ENCODE peak calls at places on chromosomes 13 and 19, in nine cellular contexts. One of them, this sample, is unnamed.
A peak's percentile ranks its signal among the peaks of the same experiment; 100 is the strongest.

GRCh38 chr13:44303681-44304432 is 69.8 kb upstream of the SERP2 start:
- DNase-seq in PC-3: no peak
- DNase-seq in HCT116: no peak
- DNase-seq in SK-N-SH: peak; percentile 9
- DNase-seq in GM23248: no peak
- DNase-seq in hepatocyte: peak; percentile 36
- DNase-seq in OCI-LY7: no peak
- DNase-seq in MM.1S: no peak
- DNase-seq in neural progenitor cell: no peak
- DNase-seq in this sample: no peak

GRCh38 chr13:73440296-73440895 is 381.6 kb downstream of the KLF5 start:
- DNase-seq in HCT116: peak; percentile 39
- DNase-seq in GM23248: peak; percentile 16
- DNase-seq in OCI-LY7: peak; percentile 25
- DNase-seq in PC-3: no peak
- DNase-seq in hepatocyte: no peak
- DNase-seq in MM.1S: no peak
- DNase-seq in SK-N-SH: no peak
- DNase-seq in neural progenitor cell: peak; percentile 27
- DNase-seq in this sample: peak; percentile 54

GRCh38 chr13:94233831-94234230 is 245.7 kb downstream of the DCT start:
- DNase-seq in HCT116: no peak
- DNase-seq in MM.1S: no peak
- DNase-seq in OCI-LY7: no peak
- DNase-seq in PC-3: no peak
- DNase-seq in hepatocyte: no peak
- DNase-seq in neural progenitor cell: no peak
- DNase-seq in SK-N-SH: no peak
- DNase-seq in GM23248: no peak
- DNase-seq in this sample: no peak

GRCh38 chr13:100210966-100211710 is 122.2 kb downstream of the PCCA start:
- DNase-seq in OCI-LY7: no peak
- DNase-seq in PC-3: no peak
- DNase-seq in neural progenitor cell: no peak
- DNase-seq in HCT116: no peak
- DNase-seq in hepatocyte: no peak
- DNase-seq in SK-N-SH: no peak
- DNase-seq in GM23248: peak; percentile 35
- DNase-seq in MM.1S: no peak
- DNase-seq in this sample: no peak

GRCh38 chr13:91358384-91358776 is 10.9 kb downstream of the MIR17HG start:
- DNase-seq in PC-3: no peak
- DNase-seq in OCI-LY7: peak; percentile 86
- DNase-seq in hepatocyte: no peak
- DNase-seq in neural progenitor cell: no peak
- DNase-seq in SK-N-SH: no peak
- DNase-seq in MM.1S: no peak
- DNase-seq in GM23248: no peak
- DNase-seq in HCT116: no peak
- DNase-seq in this sample: no peak

GRCh38 chr13:93249259-93249917 is 22.8 kb downstream of the GPC6 start:
- DNase-seq in hepatocyte: peak; percentile 49
- DNase-seq in MM.1S: no peak
- DNase-seq in GM23248: peak; percentile 88
- DNase-seq in HCT116: no peak
- DNase-seq in PC-3: peak; percentile 85
- DNase-seq in SK-N-SH: no peak
- DNase-seq in OCI-LY7: no peak
- DNase-seq in neural progenitor cell: no peak
- DNase-seq in this sample: no peak

GRCh38 chr13:31119966-31120733 is 41.6 kb downstream of the HSPH1 start:
- DNase-seq in PC-3: no peak
- DNase-seq in GM23248: no peak
- DNase-seq in hepatocyte: no peak
- DNase-seq in MM.1S: no peak
- DNase-seq in OCI-LY7: no peak
- DNase-seq in HCT116: no peak
- DNase-seq in neural progenitor cell: no peak
- DNase-seq in SK-N-SH: no peak
- DNase-seq in this sample: peak; percentile 15

GRCh38 chr13:107370036-107370785 is 802.3 kb upstream of the ARGLU1 start:
- DNase-seq in PC-3: peak; percentile 50
- DNase-seq in GM23248: peak; percentile 88
- DNase-seq in OCI-LY7: no peak
- DNase-seq in HCT116: no peak
- DNase-seq in SK-N-SH: no peak
- DNase-seq in hepatocyte: no peak
- DNase-seq in neural progenitor cell: no peak
- DNase-seq in MM.1S: no peak
- DNase-seq in this sample: no peak

GRCh38 chr19:58475714-58476497 is at the start of gene ZNF446:
- DNase-seq in PC-3: peak; percentile 98
- DNase-seq in HCT116: peak; percentile 95
- DNase-seq in neural progenitor cell: peak; percentile 98
- DNase-seq in GM23248: peak; percentile 99
- DNase-seq in OCI-LY7: peak; percentile 97
- DNase-seq in SK-N-SH: peak; percentile 94
- DNase-seq in MM.1S: peak; percentile 96
- DNase-seq in hepatocyte: peak; percentile 97
- DNase-seq in this sample: peak; percentile 98
- TF ChIP-seq EZH2phosphoT487 in PC-3: no peak
- TF ChIP-seq EZH2phosphoT487 in HCT116: no peak
- TF ChIP-seq EZH2phosphoT487 in neural progenitor cell: no peak
- TF ChIP-seq EZH2phosphoT487 in GM23248: no peak
- TF ChIP-seq EZH2phosphoT487 in OCI-LY7: no peak
- TF ChIP-seq EZH2phosphoT487 in SK-N-SH: no peak
- TF ChIP-seq EZH2phosphoT487 in MM.1S: no peak
- TF ChIP-seq EZH2phosphoT487 in hepatocyte: no peak
- TF ChIP-seq EZH2phosphoT487 in this sample: no peak

DNA sequence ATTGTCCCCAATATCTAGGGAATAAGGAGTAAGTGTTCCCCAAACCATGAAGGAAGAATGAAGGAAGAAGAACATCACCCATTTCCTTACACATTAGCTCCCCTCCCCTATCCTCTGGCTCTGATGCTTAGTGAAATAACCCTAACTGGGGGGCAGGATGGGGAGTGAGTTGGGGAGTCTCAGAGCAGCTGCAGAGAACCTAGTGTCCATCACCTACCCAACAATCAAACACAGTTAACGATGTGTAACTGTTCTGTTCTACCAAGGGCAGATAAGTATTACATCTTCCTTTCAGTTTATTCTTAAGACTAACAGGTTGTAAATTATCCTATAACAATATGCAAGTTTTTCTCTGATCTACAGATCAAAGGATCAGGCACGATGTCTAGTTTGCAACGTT is 12.8 kb downstream of the ELF1 start:
- DNase-seq in HCT116: no peak
- DNase-seq in GM23248: no peak
- DNase-seq in OCI-LY7: peak; percentile 65
- DNase-seq in PC-3: no peak
- DNase-seq in MM.1S: no peak
- DNase-seq in hepatocyte: no peak
- DNase-seq in neural progenitor cell: no peak
- DNase-seq in SK-N-SH: no peak
- DNase-seq in this sample: no peak
- H3K4me3 ChIP-seq in HCT116: no peak overlapping the region
- H3K4me3 ChIP-seq in GM23248: no peak overlapping the region
- H3K4me3 ChIP-seq in OCI-LY7: peak overlapping the region; percentile 64
- H3K4me3 ChIP-seq in PC-3: no peak overlapping the region
- H3K4me3 ChIP-seq in MM.1S: peak overlapping the region; percentile 22
- H3K4me3 ChIP-seq in hepatocyte: no peak overlapping the region
- H3K4me3 ChIP-seq in neural progenitor cell: no peak overlapping the region
- H3K4me3 ChIP-seq in SK-N-SH: no peak overlapping the region
- H3K4me3 ChIP-seq in this sample: no peak overlapping the region

GRCh38 chr19:13764101-13764807 is at the start of gene MRI1:
- DNase-seq in GM23248: peak; percentile 82
- DNase-seq in SK-N-SH: peak; percentile 97
- DNase-seq in MM.1S: peak; percentile 66
- DNase-seq in OCI-LY7: peak; percentile 61
- DNase-seq in HCT116: no peak
- DNase-seq in PC-3: peak; percentile 55
- DNase-seq in neural progenitor cell: peak; percentile 65
- DNase-seq in hepatocyte: peak; percentile 75
- DNase-seq in this sample: peak; percentile 67

GRCh38 chr19:13766095-13766481 is 1.8 kb downstream of the MRI1 start:
- DNase-seq in OCI-LY7: no peak
- DNase-seq in MM.1S: no peak
- DNase-seq in PC-3: no peak
- DNase-seq in HCT116: no peak
- DNase-seq in hepatocyte: no peak
- DNase-seq in GM23248: no peak
- DNase-seq in neural progenitor cell: no peak
- DNase-seq in SK-N-SH: no peak
- DNase-seq in this sample: no peak

GRCh38 chr19:13763300-13763699 is 1.0 kb upstream of the MRI1 start:
- DNase-seq in MM.1S: no peak
- DNase-seq in SK-N-SH: no peak
- DNase-seq in HCT116: no peak
- DNase-seq in OCI-LY7: no peak
- DNase-seq in hepatocyte: no peak
- DNase-seq in neural progenitor cell: no peak
- DNase-seq in GM23248: no peak
- DNase-seq in PC-3: no peak
- DNase-seq in this sample: no peak

GRCh38 chr19:13764821-13765394 is 586 bp downstream of the MRI1 start:
- DNase-seq in HCT116: no peak
- DNase-seq in SK-N-SH: peak; percentile 74
- DNase-seq in PC-3: peak; percentile 23
- DNase-seq in OCI-LY7: no peak
- DNase-seq in hepatocyte: peak; percentile 54
- DNase-seq in neural progenitor cell: peak; percentile 46
- DNase-seq in MM.1S: no peak
- DNase-seq in GM23248: peak; percentile 62
- DNase-seq in this sample: peak; percentile 58

GRCh38 chr19:13765395-13766094 is 1.2 kb downstream of the MRI1 start:
- DNase-seq in GM23248: peak; percentile 47
- DNase-seq in hepatocyte: peak; percentile 23
- DNase-seq in SK-N-SH: peak; percentile 52
- DNase-seq in PC-3: peak; percentile 35
- DNase-seq in neural progenitor cell: no peak
- DNase-seq in OCI-LY7: no peak
- DNase-seq in MM.1S: no peak
- DNase-seq in HCT116: no peak
- DNase-seq in this sample: peak; percentile 52
- TF ChIP-seq EZH2phosphoT487 in GM23248: no peak
- TF ChIP-seq EZH2phosphoT487 in hepatocyte: no peak
- TF ChIP-seq EZH2phosphoT487 in SK-N-SH: no peak
- TF ChIP-seq EZH2phosphoT487 in PC-3: no peak
- TF ChIP-seq EZH2phosphoT487 in neural progenitor cell: no peak
- TF ChIP-seq EZH2phosphoT487 in OCI-LY7: no peak
- TF ChIP-seq EZH2phosphoT487 in MM.1S: no peak
- TF ChIP-seq EZH2phosphoT487 in HCT116: no peak
- TF ChIP-seq EZH2phosphoT487 in this sample: no peak

DNA sequence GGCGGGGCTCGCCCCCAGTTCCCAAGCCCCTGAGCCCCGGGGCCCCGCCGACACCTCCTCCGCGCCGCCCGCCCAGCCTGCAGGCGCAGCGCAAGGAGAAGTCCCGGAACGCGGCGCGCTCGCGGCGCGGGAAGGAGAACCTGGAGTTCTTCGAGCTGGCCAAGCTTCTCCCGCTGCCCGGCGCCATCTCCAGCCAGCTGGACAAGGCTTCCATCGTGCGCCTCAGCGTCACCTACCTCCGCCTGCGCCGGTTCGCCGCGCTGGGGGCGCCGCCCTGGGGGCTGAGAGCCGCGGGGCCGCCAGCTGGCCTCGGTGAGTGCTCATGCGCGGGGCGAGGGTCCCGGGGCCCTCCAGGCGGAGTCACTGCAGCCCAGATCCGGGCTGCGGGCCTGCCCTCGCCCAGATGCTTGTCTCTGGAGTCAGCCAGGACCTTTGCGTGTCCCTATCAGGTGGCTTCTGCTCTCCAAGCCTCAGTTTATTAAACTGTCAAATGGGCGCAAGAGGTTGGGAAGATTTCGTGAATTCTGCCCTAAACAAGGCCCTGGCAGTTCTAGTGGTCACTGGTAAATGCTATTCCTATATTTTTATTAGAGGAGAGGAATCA is 2.0 kb downstream of the NPAS1 start:
- DNase-seq in HCT116: no peak
- DNase-seq in SK-N-SH: peak; percentile 69
- DNase-seq in GM23248: peak; percentile 57
- DNase-seq in hepatocyte: peak; percentile 44
- DNase-seq in MM.1S: no peak
- DNase-seq in neural progenitor cell: peak; percentile 69
- DNase-seq in PC-3: no peak
- DNase-seq in OCI-LY7: no peak
- DNase-seq in this sample: peak; percentile 77
- H3K4me3 ChIP-seq in HCT116: peak overlapping the region; percentile 63
- H3K4me3 ChIP-seq in SK-N-SH: peak overlapping the region; percentile 35
- H3K4me3 ChIP-seq in GM23248: peak overlapping the region; percentile 74
- H3K4me3 ChIP-seq in hepatocyte: no peak overlapping the region
- H3K4me3 ChIP-seq in MM.1S: no peak overlapping the region
- H3K4me3 ChIP-seq in neural progenitor cell: peak overlapping the region; percentile 44
- H3K4me3 ChIP-seq in PC-3: peak overlapping the region; percentile 42
- H3K4me3 ChIP-seq in OCI-LY7: no peak overlapping the region
- H3K4me3 ChIP-seq in this sample: peak overlapping the region; percentile 62

DNA sequence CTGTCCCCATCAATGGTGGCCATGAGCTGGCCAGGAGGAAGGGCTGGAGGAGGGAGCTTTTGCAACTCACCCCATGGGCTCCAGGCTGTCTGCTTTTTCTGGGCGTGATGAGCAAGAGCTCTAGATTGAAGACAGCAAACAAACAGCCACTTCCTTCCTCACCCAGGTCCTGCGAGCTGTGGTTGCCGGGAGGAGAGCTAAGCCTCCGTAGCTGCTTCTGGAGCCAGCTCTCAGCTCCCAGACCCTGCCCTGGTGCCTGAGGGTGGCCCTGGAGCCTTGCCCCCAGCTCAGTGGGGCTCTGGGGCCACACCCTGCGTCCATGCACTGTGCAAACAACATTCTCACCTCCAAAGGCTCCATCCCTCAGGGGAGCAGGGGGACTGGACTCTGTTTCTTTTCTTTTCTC is 6.2 kb downstream of the MYO1F start:
- DNase-seq in PC-3: peak; percentile 87
- DNase-seq in GM23248: peak; percentile 92
- DNase-seq in MM.1S: peak; percentile 53
- DNase-seq in SK-N-SH: no peak
- DNase-seq in hepatocyte: no peak
- DNase-seq in OCI-LY7: no peak
- DNase-seq in neural progenitor cell: no peak
- DNase-seq in HCT116: no peak
- DNase-seq in this sample: no peak
- TF ChIP-seq EZH2phosphoT487 in PC-3: no peak
- TF ChIP-seq EZH2phosphoT487 in GM23248: no peak
- TF ChIP-seq EZH2phosphoT487 in MM.1S: no peak
- TF ChIP-seq EZH2phosphoT487 in SK-N-SH: no peak
- TF ChIP-seq EZH2phosphoT487 in hepatocyte: no peak
- TF ChIP-seq EZH2phosphoT487 in OCI-LY7: no peak
- TF ChIP-seq EZH2phosphoT487 in neural progenitor cell: no peak
- TF ChIP-seq EZH2phosphoT487 in HCT116: no peak
- TF ChIP-seq EZH2phosphoT487 in this sample: no peak

This sample was measured in GM23338.